ENCODE peak calls at places on chromosomes 12 and 14, in six cellular contexts. One of them, this sample, is unnamed.

GRCh38 chr14:69285661-69286255 is 25.8 kb downstream of the GALNT16 start:
- DNase-seq in non-pigmented ciliary epithelial cell: no peak
- DNase-seq in Calu3: no peak
- DNase-seq in stimulated activated naive CD8-positive, alpha-beta T cell treated with anti-CD3 and anti-CD28 coated beads, Interleukin-15, Interleukin-2, amounts not matched to agents 100 U/mL and 50 U/mL, for 24 hours: no peak
- DNase-seq in activated CD4-positive, CD25-positive, alpha-beta regulatory T cell: no peak
- DNase-seq in stimulated activated CD8-positive, alpha-beta memory T cell treated with anti-CD3 and anti-CD28 coated beads, Interleukin-2, amount 100 ng/mL, for 48 hours: no peak
- DNase-seq in this sample: no peak

GRCh38 chr14:65054471-65055085 is 47.7 kb downstream of the MAX start:
- DNase-seq in stimulated activated CD8-positive, alpha-beta memory T cell treated with anti-CD3 and anti-CD28 coated beads, Interleukin-2, amount 100 ng/mL, for 48 hours: no peak
- DNase-seq in Calu3: no peak
- DNase-seq in stimulated activated naive CD8-positive, alpha-beta T cell treated with anti-CD3 and anti-CD28 coated beads, Interleukin-15, Interleukin-2, amounts not matched to agents 100 U/mL and 50 U/mL, for 24 hours: no peak
- DNase-seq in activated CD4-positive, CD25-positive, alpha-beta regulatory T cell: no peak
- DNase-seq in non-pigmented ciliary epithelial cell: no peak
- DNase-seq in this sample: no peak

GRCh38 chr12:123506059-123506842 is 27.3 kb downstream of the RILPL1 start:
- DNase-seq in stimulated activated CD8-positive, alpha-beta memory T cell treated with anti-CD3 and anti-CD28 coated beads, Interleukin-2, amount 100 ng/mL, for 48 hours: no peak
- DNase-seq in stimulated activated naive CD8-positive, alpha-beta T cell treated with anti-CD3 and anti-CD28 coated beads, Interleukin-15, Interleukin-2, amounts not matched to agents 100 U/mL and 50 U/mL, for 24 hours: no peak
- DNase-seq in non-pigmented ciliary epithelial cell: no peak
- DNase-seq in activated CD4-positive, CD25-positive, alpha-beta regulatory T cell: no peak
- DNase-seq in Calu3: no peak
- DNase-seq in this sample: no peak

GRCh38 chr12:129404556-129404955 is 499.3 kb downstream of the TMEM132D start:
- DNase-seq in Calu3: no peak
- DNase-seq in activated CD4-positive, CD25-positive, alpha-beta regulatory T cell: no peak
- DNase-seq in stimulated activated naive CD8-positive, alpha-beta T cell treated with anti-CD3 and anti-CD28 coated beads, Interleukin-15, Interleukin-2, amounts not matched to agents 100 U/mL and 50 U/mL, for 24 hours: no peak
- DNase-seq in stimulated activated CD8-positive, alpha-beta memory T cell treated with anti-CD3 and anti-CD28 coated beads, Interleukin-2, amount 100 ng/mL, for 48 hours: no peak
- DNase-seq in non-pigmented ciliary epithelial cell: no peak
- DNase-seq in this sample: no peak

GRCh38 chr12:131203666-131204415 is 250.1 kb downstream of the ADGRD1 start:
- DNase-seq in non-pigmented ciliary epithelial cell: no peak
- DNase-seq in Calu3: no peak
- DNase-seq in activated CD4-positive, CD25-positive, alpha-beta regulatory T cell: no peak
- DNase-seq in stimulated activated naive CD8-positive, alpha-beta T cell treated with anti-CD3 and anti-CD28 coated beads, Interleukin-15, Interleukin-2, amounts not matched to agents 100 U/mL and 50 U/mL, for 24 hours: no peak
- DNase-seq in stimulated activated CD8-positive, alpha-beta memory T cell treated with anti-CD3 and anti-CD28 coated beads, Interleukin-2, amount 100 ng/mL, for 48 hours: no peak
- DNase-seq in this sample: no peak

GRCh38 chr12:27305673-27306504 is 26.7 kb upstream of the BMAL2 start:
- DNase-seq in non-pigmented ciliary epithelial cell: no peak
- DNase-seq in Calu3: no peak
- DNase-seq in stimulated activated CD8-positive, alpha-beta memory T cell treated with anti-CD3 and anti-CD28 coated beads, Interleukin-2, amount 100 ng/mL, for 48 hours: no peak
- DNase-seq in stimulated activated naive CD8-positive, alpha-beta T cell treated with anti-CD3 and anti-CD28 coated beads, Interleukin-15, Interleukin-2, amounts not matched to agents 100 U/mL and 50 U/mL, for 24 hours: no peak
- DNase-seq in activated CD4-positive, CD25-positive, alpha-beta regulatory T cell: no peak
- DNase-seq in this sample: no peak

GRCh38 chr14:54686219-54686870 is 119.4 kb downstream of the SAMD4A start:
- DNase-seq in stimulated activated CD8-positive, alpha-beta memory T cell treated with anti-CD3 and anti-CD28 coated beads, Interleukin-2, amount 100 ng/mL, for 48 hours: no peak
- DNase-seq in non-pigmented ciliary epithelial cell: peak; percentile 60
- DNase-seq in stimulated activated naive CD8-positive, alpha-beta T cell treated with anti-CD3 and anti-CD28 coated beads, Interleukin-15, Interleukin-2, amounts not matched to agents 100 U/mL and 50 U/mL, for 24 hours: no peak
- DNase-seq in Calu3: no peak
- DNase-seq in activated CD4-positive, CD25-positive, alpha-beta regulatory T cell: no peak
- DNase-seq in this sample: no peak

GRCh38 chr14:105879867-105880561 is 353.6 kb downstream of the TMEM121 start:
- DNase-seq in stimulated activated CD8-positive, alpha-beta memory T cell treated with anti-CD3 and anti-CD28 coated beads, Interleukin-2, amount 100 ng/mL, for 48 hours: no peak
- DNase-seq in Calu3: no peak
- DNase-seq in non-pigmented ciliary epithelial cell: no peak
- DNase-seq in stimulated activated naive CD8-positive, alpha-beta T cell treated with anti-CD3 and anti-CD28 coated beads, Interleukin-15, Interleukin-2, amounts not matched to agents 100 U/mL and 50 U/mL, for 24 hours: no peak
- DNase-seq in activated CD4-positive, CD25-positive, alpha-beta regulatory T cell: no peak
- DNase-seq in this sample: no peak

GRCh38 chr12:47927346-47927745 is 22.6 kb upstream of the VDR start:
- DNase-seq in activated CD4-positive, CD25-positive, alpha-beta regulatory T cell: no peak
- DNase-seq in non-pigmented ciliary epithelial cell: no peak
- DNase-seq in stimulated activated naive CD8-positive, alpha-beta T cell treated with anti-CD3 and anti-CD28 coated beads, Interleukin-15, Interleukin-2, amounts not matched to agents 100 U/mL and 50 U/mL, for 24 hours: no peak
- DNase-seq in stimulated activated CD8-positive, alpha-beta memory T cell treated with anti-CD3 and anti-CD28 coated beads, Interleukin-2, amount 100 ng/mL, for 48 hours: no peak
- DNase-seq in Calu3: no peak
- DNase-seq in this sample: no peak

GRCh38 chr12:113072136-113072535 is 15.6 kb downstream of the DTX1 start:
- DNase-seq in Calu3: no peak
- DNase-seq in stimulated activated naive CD8-positive, alpha-beta T cell treated with anti-CD3 and anti-CD28 coated beads, Interleukin-15, Interleukin-2, amounts not matched to agents 100 U/mL and 50 U/mL, for 24 hours: no peak
- DNase-seq in stimulated activated CD8-positive, alpha-beta memory T cell treated with anti-CD3 and anti-CD28 coated beads, Interleukin-2, amount 100 ng/mL, for 48 hours: no peak
- DNase-seq in activated CD4-positive, CD25-positive, alpha-beta regulatory T cell: no peak
- DNase-seq in non-pigmented ciliary epithelial cell: no peak
- DNase-seq in this sample: no peak

GRCh38 chr12:27208414-27208750 is 35.7 kb upstream of the STK38L start:
- DNase-seq in non-pigmented ciliary epithelial cell: no peak
- DNase-seq in Calu3: no peak
- DNase-seq in activated CD4-positive, CD25-positive, alpha-beta regulatory T cell: no peak
- DNase-seq in stimulated activated CD8-positive, alpha-beta memory T cell treated with anti-CD3 and anti-CD28 coated beads, Interleukin-2, amount 100 ng/mL, for 48 hours: no peak
- DNase-seq in stimulated activated naive CD8-positive, alpha-beta T cell treated with anti-CD3 and anti-CD28 coated beads, Interleukin-15, Interleukin-2, amounts not matched to agents 100 U/mL and 50 U/mL, for 24 hours: no peak
- DNase-seq in this sample: no peak

GRCh38 chr12:65689508-65689907 is 134.8 kb upstream of the HMGA2 start:
- DNase-seq in non-pigmented ciliary epithelial cell: no peak
- DNase-seq in stimulated activated naive CD8-positive, alpha-beta T cell treated with anti-CD3 and anti-CD28 coated beads, Interleukin-15, Interleukin-2, amounts not matched to agents 100 U/mL and 50 U/mL, for 24 hours: no peak
- DNase-seq in stimulated activated CD8-positive, alpha-beta memory T cell treated with anti-CD3 and anti-CD28 coated beads, Interleukin-2, amount 100 ng/mL, for 48 hours: no peak
- DNase-seq in activated CD4-positive, CD25-positive, alpha-beta regulatory T cell: no peak
- DNase-seq in Calu3: no peak
- DNase-seq in this sample: no peak

GRCh38 chr14:100898935-100899840 is 4.3 kb downstream of the RTL1 start:
- DNase-seq in stimulated activated naive CD8-positive, alpha-beta T cell treated with anti-CD3 and anti-CD28 coated beads, Interleukin-15, Interleukin-2, amounts not matched to agents 100 U/mL and 50 U/mL, for 24 hours: no peak
- DNase-seq in Calu3: no peak
- DNase-seq in non-pigmented ciliary epithelial cell: no peak
- DNase-seq in stimulated activated CD8-positive, alpha-beta memory T cell treated with anti-CD3 and anti-CD28 coated beads, Interleukin-2, amount 100 ng/mL, for 48 hours: no peak
- DNase-seq in activated CD4-positive, CD25-positive, alpha-beta regulatory T cell: no peak
- DNase-seq in this sample: no peak

GRCh38 chr12:83389237-83389996 is 702.7 kb downstream of the TMTC2 start:
- DNase-seq in activated CD4-positive, CD25-positive, alpha-beta regulatory T cell: no peak
- DNase-seq in non-pigmented ciliary epithelial cell: no peak
- DNase-seq in stimulated activated CD8-positive, alpha-beta memory T cell treated with anti-CD3 and anti-CD28 coated beads, Interleukin-2, amount 100 ng/mL, for 48 hours: no peak
- DNase-seq in stimulated activated naive CD8-positive, alpha-beta T cell treated with anti-CD3 and anti-CD28 coated beads, Interleukin-15, Interleukin-2, amounts not matched to agents 100 U/mL and 50 U/mL, for 24 hours: no peak
- DNase-seq in Calu3: peak; percentile 2
- DNase-seq in this sample: no peak

GRCh38 chr14:20614038-20614840 is 23.1 kb upstream of the RNASE12 start:
- DNase-seq in activated CD4-positive, CD25-positive, alpha-beta regulatory T cell: no peak
- DNase-seq in Calu3: peak; percentile 15
- DNase-seq in stimulated activated naive CD8-positive, alpha-beta T cell treated with anti-CD3 and anti-CD28 coated beads, Interleukin-15, Interleukin-2, amounts not matched to agents 100 U/mL and 50 U/mL, for 24 hours: peak; percentile 25
- DNase-seq in non-pigmented ciliary epithelial cell: no peak
- DNase-seq in stimulated activated CD8-positive, alpha-beta memory T cell treated with anti-CD3 and anti-CD28 coated beads, Interleukin-2, amount 100 ng/mL, for 48 hours: no peak
- DNase-seq in this sample: no peak

GRCh38 chr14:20428802-20429201 is 7.2 kb downstream of the KLHL33 start:
- DNase-seq in non-pigmented ciliary epithelial cell: no peak
- DNase-seq in activated CD4-positive, CD25-positive, alpha-beta regulatory T cell: no peak
- DNase-seq in Calu3: no peak
- DNase-seq in stimulated activated CD8-positive, alpha-beta memory T cell treated with anti-CD3 and anti-CD28 coated beads, Interleukin-2, amount 100 ng/mL, for 48 hours: no peak
- DNase-seq in stimulated activated naive CD8-positive, alpha-beta T cell treated with anti-CD3 and anti-CD28 coated beads, Interleukin-15, Interleukin-2, amounts not matched to agents 100 U/mL and 50 U/mL, for 24 hours: no peak
- DNase-seq in this sample: no peak

GRCh38 chr12:78674311-78675085 is 190.1 kb upstream of the SYT1 start:
- DNase-seq in stimulated activated naive CD8-positive, alpha-beta T cell treated with anti-CD3 and anti-CD28 coated beads, Interleukin-15, Interleukin-2, amounts not matched to agents 100 U/mL and 50 U/mL, for 24 hours: no peak
- DNase-seq in Calu3: no peak
- DNase-seq in stimulated activated CD8-positive, alpha-beta memory T cell treated with anti-CD3 and anti-CD28 coated beads, Interleukin-2, amount 100 ng/mL, for 48 hours: no peak
- DNase-seq in activated CD4-positive, CD25-positive, alpha-beta regulatory T cell: no peak
- DNase-seq in non-pigmented ciliary epithelial cell: no peak
- DNase-seq in this sample: no peak

GRCh38 chr14:69487226-69487625 is 2.7 kb downstream of the PLEKHD1 start:
- DNase-seq in non-pigmented ciliary epithelial cell: no peak
- DNase-seq in stimulated activated naive CD8-positive, alpha-beta T cell treated with anti-CD3 and anti-CD28 coated beads, Interleukin-15, Interleukin-2, amounts not matched to agents 100 U/mL and 50 U/mL, for 24 hours: no peak
- DNase-seq in Calu3: no peak
- DNase-seq in stimulated activated CD8-positive, alpha-beta memory T cell treated with anti-CD3 and anti-CD28 coated beads, Interleukin-2, amount 100 ng/mL, for 48 hours: no peak
- DNase-seq in activated CD4-positive, CD25-positive, alpha-beta regulatory T cell: no peak
- DNase-seq in this sample: no peak

GRCh38 chr12:54373619-54374554 is 9.6 kb upstream of the GPR84 start:
- DNase-seq in activated CD4-positive, CD25-positive, alpha-beta regulatory T cell: no peak
- DNase-seq in non-pigmented ciliary epithelial cell: no peak
- DNase-seq in Calu3: peak; percentile 46
- DNase-seq in stimulated activated CD8-positive, alpha-beta memory T cell treated with anti-CD3 and anti-CD28 coated beads, Interleukin-2, amount 100 ng/mL, for 48 hours: no peak
- DNase-seq in stimulated activated naive CD8-positive, alpha-beta T cell treated with anti-CD3 and anti-CD28 coated beads, Interleukin-15, Interleukin-2, amounts not matched to agents 100 U/mL and 50 U/mL, for 24 hours: peak; percentile 52
- DNase-seq in this sample: no peak

GRCh38 chr14:55389330-55389729 is 22.3 kb downstream of the ATG14 start:
- DNase-seq in stimulated activated naive CD8-positive, alpha-beta T cell treated with anti-CD3 and anti-CD28 coated beads, Interleukin-15, Interleukin-2, amounts not matched to agents 100 U/mL and 50 U/mL, for 24 hours: no peak
- DNase-seq in activated CD4-positive, CD25-positive, alpha-beta regulatory T cell: no peak
- DNase-seq in stimulated activated CD8-positive, alpha-beta memory T cell treated with anti-CD3 and anti-CD28 coated beads, Interleukin-2, amount 100 ng/mL, for 48 hours: no peak
- DNase-seq in Calu3: no peak
- DNase-seq in non-pigmented ciliary epithelial cell: no peak
- DNase-seq in this sample: no peak

This sample was measured in activated CD4-positive, alpha-beta T cell treated with anti-CD3 and anti-CD28 coated beads, Interleukin-2, amount 10 ng/mL, durations not matched to agents 24 days and 14 days.